ENCODE peak calls at places on chromosomes 13 and 19, in four cellular contexts. One of them, this sample, is unnamed.

GRCh38 chr13:110471833-110472162 is 89.7 kb downstream of the RAB20 start:
- DNase-seq in K562: peak; percentile 60
- DNase-seq in HepG2: no peak
- DNase-seq in GM12878: peak; percentile 87
- DNase-seq in this sample: no peak

GRCh38 chr19:10719466-10719961 is 1.6 kb downstream of the DNM2 start:
- DNase-seq in HepG2: no peak
- DNase-seq in GM12878: no peak
- DNase-seq in K562: peak; percentile 54
- DNase-seq in this sample: no peak

GRCh38 chr19:14413355-14413754 is 5.8 kb downstream of the DDX39A start:
- DNase-seq in GM12878: no peak
- DNase-seq in K562: peak; percentile 19
- DNase-seq in HepG2: no peak
- DNase-seq in this sample: no peak

GRCh38 chr19:17626456-17626855 is 61.7 kb downstream of the UNC13A start:
- DNase-seq in HepG2: no peak
- DNase-seq in GM12878: no peak
- DNase-seq in K562: no peak
- DNase-seq in this sample: no peak

GRCh38 chr13:110118106-110118505 is 188.9 kb downstream of the COL4A1 start:
- DNase-seq in GM12878: no peak
- DNase-seq in HepG2: no peak
- DNase-seq in K562: no peak
- DNase-seq in this sample: no peak

GRCh38 chr13:36912983-36913382 is 7.1 kb downstream of the SMAD9 start:
- DNase-seq in K562: no peak
- DNase-seq in HepG2: no peak
- DNase-seq in GM12878: no peak
- DNase-seq in this sample: no peak

GRCh38 chr13:24747248-24748151 is 16.5 kb upstream of the RNF17 start:
- DNase-seq in HepG2: no peak
- DNase-seq in K562: no peak
- DNase-seq in GM12878: no peak
- DNase-seq in this sample: peak; percentile 61

GRCh38 chr19:38266070-38266469 is 1.7 kb downstream of the SPINT2 start:
- DNase-seq in HepG2: no peak
- DNase-seq in K562: no peak
- DNase-seq in GM12878: no peak
- DNase-seq in this sample: no peak

GRCh38 chr13:109699628-109700071 is 86.7 kb downstream of the IRS2 start:
- DNase-seq in K562: no peak
- DNase-seq in GM12878: no peak
- DNase-seq in HepG2: no peak
- DNase-seq in this sample: peak; percentile 59

GRCh38 chr19:39139305-39140194 is 14.0 kb downstream of the PAK4 start:
- DNase-seq in GM12878: no peak
- DNase-seq in K562: no peak
- DNase-seq in HepG2: no peak
- DNase-seq in this sample: peak; percentile 70

GRCh38 chr13:41706189-41706588 is 248.8 kb downstream of the RGCC start:
- DNase-seq in HepG2: no peak
- DNase-seq in GM12878: no peak
- DNase-seq in K562: no peak
- DNase-seq in this sample: no peak

GRCh38 chr13:34085199-34085598 is 267.2 kb downstream of the RFC3 start:
- DNase-seq in GM12878: no peak
- DNase-seq in HepG2: no peak
- DNase-seq in K562: no peak
- DNase-seq in this sample: no peak

GRCh38 chr19:3614858-3615505 is 8.3 kb upstream of the TBXA2R start:
- DNase-seq in K562: no peak
- DNase-seq in HepG2: no peak
- DNase-seq in GM12878: no peak
- DNase-seq in this sample: no peak

GRCh38 chr13:20360835-20361412 is 128.8 kb upstream of the GJB6 start:
- DNase-seq in HepG2: no peak
- DNase-seq in K562: no peak
- DNase-seq in GM12878: no peak
- DNase-seq in this sample: no peak

GRCh38 chr13:99953138-99953755 is 18.3 kb downstream of the ZIC5 start:
- DNase-seq in HepG2: no peak
- DNase-seq in GM12878: no peak
- DNase-seq in K562: no peak
- DNase-seq in this sample: no peak

GRCh38 chr13:41651413-41652068 is 194.2 kb downstream of the RGCC start:
- DNase-seq in GM12878: no peak
- DNase-seq in HepG2: no peak
- DNase-seq in K562: no peak
- DNase-seq in this sample: no peak

GRCh38 chr19:9857920-9858746 is 23.0 kb downstream of the PIN1 start:
- DNase-seq in GM12878: no peak
- DNase-seq in K562: no peak
- DNase-seq in HepG2: no peak
- DNase-seq in this sample: no peak

GRCh38 chr13:27962128-27962841 is 6.8 kb downstream of the CDX2 start:
- DNase-seq in HepG2: peak; percentile 52
- DNase-seq in K562: no peak
- DNase-seq in GM12878: no peak
- DNase-seq in this sample: no peak

GRCh38 chr19:40529093-40529954 is 47.3 kb upstream of the SHKBP1 start:
- DNase-seq in GM12878: peak; percentile 57
- DNase-seq in K562: peak; percentile 98
- DNase-seq in HepG2: peak; percentile 56
- DNase-seq in this sample: peak; percentile 93

GRCh38 chr19:47741544-47742125 is 3.7 kb upstream of the NOP53 start:
- DNase-seq in GM12878: no peak
- DNase-seq in HepG2: no peak
- DNase-seq in K562: no peak
- DNase-seq in this sample: no peak

GRCh38 chr13:50244913-50245574 is 229.8 kb downstream of the KCNRG start:
- DNase-seq in K562: peak; percentile 36
- DNase-seq in HepG2: peak; percentile 99
- DNase-seq in GM12878: peak; percentile 65
- DNase-seq in this sample: no peak

GRCh38 chr13:20387006-20387405 is 138.7 kb downstream of the CRYL1 start:
- DNase-seq in GM12878: no peak
- DNase-seq in HepG2: no peak
- DNase-seq in K562: no peak
- DNase-seq in this sample: no peak

GRCh38 chr13:36530050-36530789 is 97.9 kb downstream of the CCNA1 start:
- DNase-seq in K562: no peak
- DNase-seq in GM12878: no peak
- DNase-seq in HepG2: no peak
- DNase-seq in this sample: no peak

GRCh38 chr19:41218615-41219507 is at the start of gene AXL:
- DNase-seq in K562: peak; percentile 48
- DNase-seq in GM12878: no peak
- DNase-seq in HepG2: peak; percentile 25
- DNase-seq in this sample: peak; percentile 82

GRCh38 chr19:46081928-46082727 is 41.3 kb upstream of the IGFL4 start:
- DNase-seq in GM12878: peak; percentile 8
- DNase-seq in K562: peak; percentile 50
- DNase-seq in HepG2: peak; percentile 41
- DNase-seq in this sample: no peak

GRCh38 chr19:29277107-29277506 is 64.2 kb upstream of the UQCRFS1 start:
- DNase-seq in GM12878: peak; percentile 19
- DNase-seq in HepG2: no peak
- DNase-seq in K562: no peak
- DNase-seq in this sample: peak; percentile 46

GRCh38 chr19:52095172-52096014 is at the start of gene ZNF841:
- DNase-seq in HepG2: peak; percentile 87
- DNase-seq in GM12878: peak; percentile 60
- DNase-seq in K562: peak; percentile 97
- DNase-seq in this sample: peak; percentile 99

GRCh38 chr19:52099497-52100138 is 4.1 kb upstream of the ZNF841 start:
- DNase-seq in K562: no peak
- DNase-seq in GM12878: no peak
- DNase-seq in HepG2: peak; percentile 64
- DNase-seq in this sample: no peak

DNA sequence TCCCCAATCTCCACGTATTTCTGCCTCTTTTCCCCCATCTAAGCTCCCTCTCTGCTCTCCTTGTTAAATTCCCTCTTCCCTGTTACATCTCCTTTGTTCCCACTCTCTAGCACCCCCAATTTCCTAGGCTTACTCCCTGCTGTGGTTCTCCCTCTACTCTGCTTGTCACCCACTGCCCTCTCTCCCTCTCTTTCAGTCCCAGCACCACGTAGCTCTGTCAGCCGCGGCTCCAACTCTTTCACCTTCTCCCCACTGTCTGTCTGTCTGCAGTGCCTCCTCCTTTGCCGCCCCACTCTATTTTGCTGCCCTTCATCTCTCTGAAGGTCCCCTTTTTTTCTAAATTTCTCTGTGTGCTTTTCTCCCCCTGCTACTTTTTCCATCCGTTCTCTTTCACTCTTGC is 1.0 kb downstream of the ZNF841 start:
- DNase-seq in HepG2: no peak
- DNase-seq in K562: no peak
- DNase-seq in GM12878: no peak
- DNase-seq in this sample: no peak
- TF ChIP-seq CREM in HepG2: no peak
- TF ChIP-seq CREM in K562: no peak
- TF ChIP-seq CREM in GM12878: no peak
- TF ChIP-seq CREM in this sample: no peak

GRCh38 chr13:103758222-103758621 is 692.0 kb upstream of the SLC10A2 start:
- DNase-seq in K562: no peak
- DNase-seq in GM12878: no peak
- DNase-seq in HepG2: no peak
- DNase-seq in this sample: no peak

GRCh38 chr13:103762523-103762922 is 696.3 kb upstream of the SLC10A2 start:
- DNase-seq in K562: no peak
- DNase-seq in HepG2: no peak
- DNase-seq in GM12878: no peak
- DNase-seq in this sample: no peak

GRCh38 chr13:103757361-103757760 is 691.1 kb upstream of the SLC10A2 start:
- DNase-seq in HepG2: no peak
- DNase-seq in K562: no peak
- DNase-seq in GM12878: no peak
- DNase-seq in this sample: no peak
- TF ChIP-seq CREM in HepG2: no peak
- TF ChIP-seq CREM in K562: no peak
- TF ChIP-seq CREM in GM12878: no peak
- TF ChIP-seq CREM in this sample: no peak

DNA sequence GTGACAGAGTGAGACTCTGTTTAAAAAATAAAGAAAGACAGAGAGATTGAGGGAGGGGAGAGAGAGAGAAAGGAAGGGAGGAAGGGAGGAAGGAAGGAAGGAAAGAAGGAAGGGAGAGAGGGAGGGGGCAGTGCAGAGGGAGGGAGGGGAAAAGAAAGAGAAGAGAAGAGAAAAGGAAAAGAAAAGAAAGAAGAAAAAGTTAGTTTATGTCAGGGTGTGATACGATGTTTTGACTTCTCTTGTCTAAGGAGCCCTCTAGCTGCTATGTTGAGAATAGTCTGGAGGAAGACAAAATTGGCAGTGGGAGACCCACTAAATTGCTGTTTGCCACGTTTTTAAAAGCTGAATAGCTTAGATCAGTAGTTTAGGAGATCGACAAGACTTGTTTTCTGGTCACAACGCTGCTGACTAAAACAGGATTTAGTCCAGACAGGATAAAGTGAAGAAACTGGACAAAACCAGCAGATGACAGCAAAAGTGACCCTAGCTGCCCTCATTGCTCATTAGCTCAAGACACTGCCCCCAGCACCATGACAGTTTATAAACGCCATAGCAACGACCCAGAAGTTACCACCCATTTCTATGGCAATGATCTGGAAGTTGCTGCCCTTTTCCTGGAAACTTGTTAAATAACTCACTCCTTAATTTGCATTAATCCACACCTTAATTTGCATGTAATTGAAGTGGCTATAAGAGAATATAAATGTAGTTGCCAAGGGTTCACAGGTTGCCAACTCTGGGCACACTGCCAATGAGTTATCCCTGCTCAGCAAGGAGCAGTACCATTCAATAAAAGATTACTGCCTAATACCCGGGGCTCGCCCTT is 11.1 kb downstream of the TEX101 start:
- DNase-seq in K562: no peak
- DNase-seq in GM12878: no peak
- DNase-seq in HepG2: no peak
- DNase-seq in this sample: no peak
- TF ChIP-seq CREM in K562: no peak
- TF ChIP-seq CREM in GM12878: no peak
- TF ChIP-seq CREM in HepG2: no peak
- TF ChIP-seq CREM in this sample: no peak

DNA sequence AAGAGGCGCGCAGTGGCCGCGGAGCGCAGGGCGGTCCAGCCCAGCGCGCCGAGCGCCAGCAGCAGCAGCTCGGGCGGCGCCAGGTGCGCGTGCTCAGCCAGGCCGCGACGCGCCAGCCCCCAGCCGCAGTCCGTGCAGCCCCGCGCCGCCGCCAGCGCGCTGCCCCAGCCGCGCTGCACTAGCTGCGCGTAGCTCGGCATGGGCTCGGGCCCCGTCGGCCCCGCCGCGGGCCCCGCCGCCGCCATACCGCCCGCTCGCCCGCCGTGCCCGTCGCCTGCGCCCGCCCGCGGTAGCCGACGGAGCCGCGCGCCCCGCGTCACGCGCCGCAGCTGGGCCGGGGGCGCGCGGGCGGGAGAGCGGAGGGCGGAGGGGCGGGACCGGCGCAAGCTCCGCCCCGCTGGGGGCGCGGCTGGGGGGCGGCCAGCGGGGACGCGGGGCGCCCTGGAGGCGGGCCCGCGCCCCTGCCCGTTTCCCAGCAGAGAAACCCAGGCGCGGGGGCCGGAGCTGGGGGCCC is at the start of gene CERS1:
- DNase-seq in K562: peak; percentile 90
- DNase-seq in HepG2: no peak
- DNase-seq in GM12878: no peak
- DNase-seq in this sample: peak; percentile 48
- TF ChIP-seq CREM in K562: no peak
- TF ChIP-seq CREM in HepG2: no peak
- TF ChIP-seq CREM in GM12878: no peak
- TF ChIP-seq CREM in this sample: no peak

GRCh38 chr13:95185311-95185710 is 115.9 kb downstream of the ABCC4 start:
- DNase-seq in HepG2: no peak
- DNase-seq in K562: no peak
- DNase-seq in GM12878: no peak
- DNase-seq in this sample: no peak
- TF ChIP-seq CREM in HepG2: no peak
- TF ChIP-seq CREM in K562: no peak
- TF ChIP-seq CREM in GM12878: no peak
- TF ChIP-seq CREM in this sample: no peak

This sample was measured in WTC11.